ENCODE peak calls at places on chromosomes 16 and 17, in five cellular contexts. T is heart left ventricle, C is GM23248, Z is colonic mucosa, F is astrocyte. X is an unnamed sample.
A peak's percentile ranks its signal among the peaks of the same experiment; 100 is the strongest.

GRCh38 chr17:76420356-76421053 is 32.4 kb downstream of the UBE2O start:
- DNase-seq in T (no peak), Z (no peak), F (no peak), C (no peak), X (no peak)

GRCh38 chr17:82949361-82949760 is 109.5 kb upstream of the ZNF750 start:
- DNase-seq in F (no peak), C (no peak), T (peak; percentile 18), Z (no peak), X (no peak)

GRCh38 chr17:16972346-16972745 is 428 bp upstream of the TNFRSF13B start:
- DNase-seq in F (no peak), C (no peak), Z (no peak), T (no peak), X (no peak)

GRCh38 chr17:50440172-50440837 is 14.3 kb downstream of the ACSF2 start:
- DNase-seq in F (no peak), T (no peak), Z (peak; percentile 73), C (no peak), X (no peak)

GRCh38 chr17:11404431-11404830 is 163.4 kb downstream of the SHISA6 start:
- DNase-seq in F (peak; percentile 29), C (no peak), T (no peak), Z (peak; percentile 34), X (peak; percentile 2)

GRCh38 chr17:43467981-43468541 is 15.7 kb upstream of the DHX8 start:
- DNase-seq in C (peak; percentile 91), Z (no peak), F (peak; percentile 93), T (no peak), X (peak; percentile 36)

GRCh38 chr17:2594657-2595085 is 1.2 kb downstream of the PAFAH1B1 start:
- DNase-seq in C (peak; percentile 43), T (no peak), F (no peak), Z (peak; percentile 34), X (no peak)

GRCh38 chr17:52383493-52384100 is 225.1 kb upstream of the CA10 start:
- DNase-seq in C (peak; percentile 55), T (no peak), Z (peak; percentile 77), F (no peak), X (peak; percentile 58)

GRCh38 chr16:1771072-1771863 is at the start of gene NME3:
- DNase-seq in C (peak; percentile 85), Z (peak; percentile 85), T (peak; percentile 92), F (peak; percentile 43), X (no peak)

GRCh38 chr17:45888392-45888791 is 6.0 kb upstream of the MAPT start:
- DNase-seq in T (no peak), C (no peak), F (no peak), Z (no peak), X (no peak)

GRCh38 chr17:2656293-2656692 is 55.3 kb downstream of the CLUH start:
- DNase-seq in Z (no peak), T (no peak), C (peak; percentile 31), F (no peak), X (no peak)

GRCh38 chr17:46820592-46821450 is 2.3 kb upstream of the WNT3 start:
- DNase-seq in C (no peak), T (no peak), F (no peak), Z (no peak), X (no peak)

GRCh38 chr17:49849711-49850610 is 2.1 kb upstream of the TAC4 start:
- DNase-seq in Z (no peak), T (peak; percentile 49), F (no peak), C (no peak), X (no peak)

GRCh38 chr17:7982666-7983065 is 19.7 kb upstream of the GUCY2D start:
- DNase-seq in C (peak; percentile 58), F (peak; percentile 22), T (no peak), Z (no peak), X (peak; percentile 26)

GRCh38 chr16:66740533-66740932 is 10.9 kb downstream of the DYNC1LI2 start:
- DNase-seq in C (peak; percentile 73), F (no peak), T (no peak), Z (peak; percentile 74), X (no peak)

GRCh38 chr16:68416057-68417046 is 32.0 kb downstream of the SMPD3 start:
- DNase-seq in C (no peak), Z (peak; percentile 84), F (no peak), T (no peak), X (no peak)

GRCh38 chr17:8793649-8794048 is 5.5 kb downstream of the MFSD6L start:
- DNase-seq in F (no peak), Z (no peak), T (no peak), C (no peak), X (no peak)

GRCh38 chr16:85146922-85147651 is 34.8 kb upstream of the CIBAR2 start:
- DNase-seq in C (no peak), F (no peak), Z (no peak), T (peak; percentile 85), X (peak; percentile 74)

GRCh38 chr16:24776486-24777220 is 47.2 kb downstream of the TNRC6A start:
- DNase-seq in F (peak; percentile 78), C (peak; percentile 83), T (peak; percentile 63), Z (no peak), X (no peak)

GRCh38 chr16:68369697-68370096 is 58.9 kb downstream of the PRMT7 start:
- DNase-seq in T (peak; percentile 37), C (no peak), Z (no peak), F (no peak), X (peak; percentile 30)

GRCh38 chr17:40499551-40500189 is 1.8 kb downstream of the TNS4 start:
- DNase-seq in F (peak; percentile 42), C (peak; percentile 87), T (peak; percentile 90), Z (peak; percentile 95), X (peak; percentile 79)

GRCh38 chr16:53967172-53967571 is 263.2 kb downstream of the FTO start:
- DNase-seq in C (no peak), T (no peak), F (no peak), Z (no peak), X (no peak)

GRCh38 chr16:78584991-78585390 is 485.5 kb downstream of the WWOX start:
- DNase-seq in T (no peak), F (no peak), C (no peak), Z (no peak), X (no peak)

GRCh38 chr17:3894927-3895343 is 2.1 kb upstream of the CAMKK1 start:
- DNase-seq in C (peak; percentile 32), Z (peak; percentile 79), F (peak; percentile 14), T (no peak), X (no peak)

GRCh38 chr17:1216209-1216937 is 36.6 kb upstream of the ABR start:
- DNase-seq in T (no peak), F (no peak), C (peak; percentile 35), Z (no peak), X (peak; percentile 16)

GRCh38 chr17:13736915-13737314 is 135.2 kb upstream of the HS3ST3A1 start:
- DNase-seq in C (peak; percentile 90), Z (no peak), F (peak; percentile 85), T (no peak), X (no peak)

GRCh38 chr16:3490911-3491629 is 4.2 kb downstream of the C16orf90 start:
- DNase-seq in C (no peak), Z (no peak), F (no peak), T (peak; percentile 58), X (peak; percentile 82)

GRCh38 chr16:49528564-49529150 is 155.1 kb downstream of the C16orf78 start:
- DNase-seq in Z (no peak), C (peak; percentile 22), T (no peak), F (no peak), X (no peak)

GRCh38 chr16:24539850-24540484 is 601 bp downstream of the RBBP6 start:
- DNase-seq in F (peak; percentile 34), T (peak; percentile 87), C (peak; percentile 81), Z (peak; percentile 55), X (no peak)

GRCh38 chr16:82999711-83000110 is 372.9 kb downstream of the CDH13 start:
- DNase-seq in T (no peak), C (no peak), F (no peak), Z (no peak), X (peak; percentile 19)

GRCh38 chr17:73541111-73541510 is 103.1 kb downstream of the SDK2 start:
- DNase-seq in Z (no peak), C (no peak), F (no peak), T (no peak), X (peak; percentile 35)

GRCh38 chr17:8447816-8448215 is 12.1 kb downstream of the NDEL1 start:
- DNase-seq in T (no peak), F (no peak), C (no peak), Z (no peak), X (no peak)

GRCh38 chr16:84893849-84894599 is 74.2 kb downstream of the CRISPLD2 start:
- DNase-seq in F (no peak), Z (no peak), C (no peak), T (no peak), X (no peak)

DNA sequence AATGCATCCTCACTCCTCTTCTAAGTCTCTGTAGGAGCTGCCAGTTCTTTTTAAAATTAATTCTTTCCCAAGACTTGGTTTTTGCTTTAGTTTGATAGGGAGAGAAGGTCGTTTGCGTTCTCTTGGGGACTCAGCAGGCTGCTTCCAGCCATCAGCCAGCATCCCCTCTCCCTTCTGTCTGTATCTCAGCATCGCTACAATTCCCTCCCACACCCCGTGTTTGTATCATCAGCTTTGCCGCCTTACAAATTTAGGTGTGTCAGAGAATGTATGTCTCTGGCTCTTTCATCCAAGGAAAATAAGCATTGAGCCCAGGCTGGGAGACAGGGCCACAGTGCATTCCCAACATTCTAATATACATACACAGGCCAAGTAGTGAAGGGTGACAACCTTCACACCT is 5.4 kb downstream of the HOXB6 start:
- DNase-seq in T (no peak), C (no peak), Z (no peak), F (no peak), X (no peak)
- H3K27me3 ChIP-seq in T (peaks cover 98% of the 10 kb centered on the region), C (peaks cover 2% of the 10 kb centered on the region), Z (no peaks in the 10 kb centered on the region), F (peaks cover 98% of the 10 kb centered on the region), X (no peaks in the 10 kb centered on the region)

GRCh38 chr16:71441348-71441781 is 489 bp downstream of the TLE7 start:
- DNase-seq in Z (no peak), T (no peak), F (no peak), C (no peak), X (no peak)

GRCh38 chr16:71440669-71441347 is 1.0 kb downstream of the TLE7 start:
- DNase-seq in T (no peak), Z (no peak), F (no peak), C (no peak), X (no peak)

GRCh38 chr16:71442041-71442440 is at the start of gene TLE7:
- DNase-seq in C (no peak), Z (peak; percentile 8), T (no peak), F (no peak), X (no peak)

GRCh38 chr16:71439531-71439930 is 2.3 kb downstream of the TLE7 start:
- DNase-seq in T (no peak), Z (no peak), F (peak; percentile 20), C (peak; percentile 18), X (no peak)

GRCh38 chr16:71443714-71444113 is 1.9 kb upstream of the TLE7 start:
- DNase-seq in C (no peak), T (no peak), F (no peak), Z (no peak), X (no peak)
- H3K9me3 ChIP-seq in C (peaks cover 7% of the 10 kb centered on the region), T (peaks cover 59% of the 10 kb centered on the region), F (peaks cover 36% of the 10 kb centered on the region), Z (peaks cover 19% of the 10 kb centered on the region), X (peaks cover 4% of the 10 kb centered on the region)

GRCh38 chr16:76535-77272 is 1.3 kb upstream of the MPG start:
- DNase-seq in T (peak; percentile 92), Z (peak; percentile 83), F (peak; percentile 75), C (peak; percentile 90), X (peak; percentile 85)
- H3K4me3 ChIP-seq in T (peak overlapping the region; percentile 81), Z (peak overlapping the region; percentile 95), F (peak overlapping the region; percentile 69), C (peak overlapping the region; percentile 87), X (peak overlapping the region; percentile 75)

DNA sequence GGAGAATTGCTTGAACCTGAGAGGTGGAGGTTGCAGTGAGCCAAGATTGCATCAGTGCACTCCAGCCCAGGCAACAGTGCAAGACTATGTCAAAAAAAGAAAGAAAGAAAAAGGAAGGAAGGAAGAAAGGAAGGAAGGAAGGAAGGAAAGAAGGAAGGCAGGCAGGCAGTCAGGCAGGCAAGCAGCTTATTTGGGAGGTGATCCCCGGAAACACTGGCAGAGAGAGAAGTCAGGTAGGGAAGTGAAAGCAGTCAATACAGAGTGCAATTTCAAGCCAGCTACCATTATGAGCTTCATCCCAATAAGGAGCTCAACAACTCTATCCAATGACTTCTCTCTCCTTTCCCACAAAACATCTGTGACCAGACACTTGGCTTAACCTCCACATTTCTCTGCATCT is 83.0 kb upstream of the TBC1D3K start:
- DNase-seq in Z (no peak), T (no peak), C (no peak), F (no peak), X (no peak)
- H3K27me3 ChIP-seq in Z (no peaks in the 10 kb centered on the region), T (peaks cover 11% of the 10 kb centered on the region), C (peaks cover 2% of the 10 kb centered on the region), F (no peaks in the 10 kb centered on the region), X (peaks cover 7% of the 10 kb centered on the region)

X was measured in SJCRH30.